ENCODE peak calls at places on chromosomes 3 and 15, in five cellular contexts. S is IMR-90, Z is esophagus muscularis mucosa, J is right atrium auricular region, X is esophagus squamous epithelium. A is an unnamed sample.
A peak's percentile ranks its signal among the peaks of the same experiment; 100 is the strongest.

GRCh38 chr15:79609501-79609900 is 177.4 kb downstream of the MINAR1 start:
- DNase-seq in Z (peak; percentile 79), X (no peak), J (no peak), S (no peak), A (no peak)

GRCh38 chr3:38458796-38459498 is 5.3 kb downstream of the ACVR2B start:
- DNase-seq in X (no peak), J (no peak), Z (no peak), S (peak; percentile 22), A (peak; percentile 62)

GRCh38 chr3:186254676-186255665 is 107.1 kb downstream of the DGKG start:
- DNase-seq in J (no peak), S (no peak), X (no peak), Z (no peak), A (no peak)

GRCh38 chr3:170692720-170693119 is 106.8 kb upstream of the SLC7A14 start:
- DNase-seq in Z (no peak), X (no peak), S (peak; percentile 70), J (no peak), A (no peak)

GRCh38 chr3:42443819-42444436 is 33.5 kb upstream of the LYZL4 start:
- DNase-seq in S (peak; percentile 59), Z (peak; percentile 95), J (peak; percentile 85), X (no peak), A (peak; percentile 73)

GRCh38 chr15:63752075-63752684 is 81.6 kb downstream of the HERC1 start:
- DNase-seq in Z (no peak), X (no peak), S (peak; percentile 65), J (no peak), A (no peak)

GRCh38 chr3:154062513-154062912 is 58.7 kb upstream of the ARHGEF26 start:
- DNase-seq in S (no peak), Z (no peak), J (no peak), X (no peak), A (no peak)

GRCh38 chr3:43855674-43856299 is 165.0 kb downstream of the ABHD5 start:
- DNase-seq in Z (peak; percentile 84), S (peak; percentile 56), J (peak; percentile 65), X (no peak), A (no peak)

GRCh38 chr3:10468611-10469354 is 36.6 kb downstream of the ATP2B2 start:
- DNase-seq in X (no peak), J (no peak), S (no peak), Z (no peak), A (no peak)

GRCh38 chr3:22475665-22476064 is 724.7 kb upstream of the ZNF385D start:
- DNase-seq in Z (no peak), J (no peak), X (no peak), S (no peak), A (no peak)

GRCh38 chr3:101876142-101876541 is 26.8 kb downstream of the NFKBIZ start:
- DNase-seq in J (no peak), S (no peak), Z (no peak), X (no peak), A (no peak)

GRCh38 chr3:149610351-149611105 is 47.3 kb downstream of the WWTR1 start:
- DNase-seq in J (no peak), Z (no peak), S (peak; percentile 50), X (no peak), A (no peak)

GRCh38 chr15:51649659-51650521 is 27.3 kb upstream of the DMXL2 start:
- DNase-seq in J (no peak), X (no peak), S (peak; percentile 79), Z (no peak), A (no peak)

GRCh38 chr3:141938011-141938350 is 61.5 kb downstream of the ATP1B3 start:
- DNase-seq in S (no peak), X (no peak), Z (no peak), J (no peak), A (no peak)

GRCh38 chr3:94082412-94082937 is 19.6 kb downstream of the NSUN3 start:
- DNase-seq in X (no peak), S (no peak), Z (no peak), J (no peak), A (no peak)

GRCh38 chr3:120449701-120450216 is 1.0 kb downstream of the FSTL1 start:
- DNase-seq in X (no peak), J (no peak), Z (no peak), S (peak; percentile 71), A (no peak)

GRCh38 chr3:43024183-43024865 is 45.2 kb downstream of the GASK1A start:
- DNase-seq in J (no peak), X (no peak), S (no peak), Z (no peak), A (no peak)

GRCh38 chr3:58404396-58404795 is 29.2 kb downstream of the PDHB start:
- DNase-seq in S (peak; percentile 79), X (no peak), J (no peak), Z (no peak), A (no peak)

GRCh38 chr3:196287066-196287404 is 491 bp downstream of the PCYT1A start:
- DNase-seq in Z (no peak), S (no peak), J (no peak), X (no peak), A (no peak)

GRCh38 chr3:5078151-5078550 is 43.9 kb upstream of the ARL8B start:
- DNase-seq in Z (no peak), X (no peak), S (peak; percentile 66), J (no peak), A (peak; percentile 47)

GRCh38 chr3:128269796-128270195 is 116.5 kb downstream of the EEFSEC start:
- DNase-seq in X (no peak), Z (no peak), J (no peak), S (no peak), A (no peak)

GRCh38 chr3:73037369-73037699 is 24.1 kb upstream of the EBLN2 start:
- DNase-seq in Z (no peak), J (no peak), S (peak; percentile 41), X (no peak), A (no peak)

GRCh38 chr3:177124882-177125281 is 72.4 kb downstream of the TBL1XR1 start:
- DNase-seq in Z (no peak), X (no peak), S (no peak), J (no peak), A (no peak)

GRCh38 chr3:187064210-187065115 is 74.8 kb downstream of the RPL39L start:
- DNase-seq in X (no peak), J (no peak), S (peak; percentile 17), Z (peak; percentile 45), A (no peak)

GRCh38 chr15:38163651-38164050 is 89.0 kb upstream of the SPRED1 start:
- DNase-seq in Z (no peak), S (no peak), J (no peak), X (no peak), A (no peak)

GRCh38 chr3:142237891-142238290 is 12.5 kb upstream of the GK5 start:
- DNase-seq in Z (no peak), X (no peak), J (no peak), S (no peak), A (no peak)

GRCh38 chr3:49554639-49555265 is 475 bp downstream of the BSN start:
- DNase-seq in Z (no peak), J (no peak), S (peak; percentile 10), X (no peak), A (no peak)

GRCh38 chr3:171508676-171509075 is 48.5 kb upstream of the TNIK start:
- DNase-seq in S (no peak), J (no peak), X (no peak), Z (no peak), A (no peak)

GRCh38 chr3:39148116-39149058 is 5.0 kb downstream of the CSRNP1 start:
- DNase-seq in J (peak; percentile 57), Z (no peak), S (peak; percentile 75), X (no peak), A (peak; percentile 21)

GRCh38 chr3:168431436-168431835 is 335.7 kb upstream of the GOLIM4 start:
- DNase-seq in Z (no peak), J (no peak), X (no peak), S (no peak), A (no peak)

GRCh38 chr3:178255315-178255714 is 280.9 kb upstream of the KCNMB2 start:
- DNase-seq in Z (no peak), S (peak; percentile 34), J (no peak), X (no peak), A (no peak)

GRCh38 chr3:35651456-35651855 is 12.1 kb downstream of the ARPP21 start:
- DNase-seq in Z (no peak), X (no peak), J (no peak), S (no peak), A (no peak)

GRCh38 chr3:64455351-64455750 is 230.1 kb upstream of the PRICKLE2 start:
- DNase-seq in S (no peak), X (no peak), Z (no peak), J (no peak), A (no peak)

GRCh38 chr3:133709139-133709538 is 37.1 kb upstream of the TF start:
- DNase-seq in S (no peak), X (no peak), Z (peak; percentile 78), J (no peak), A (no peak)
- H3K27ac ChIP-seq in S (no peak overlapping the region), X (no peak overlapping the region), Z (no peak overlapping the region), J (no peak overlapping the region), A (no peak overlapping the region)

DNA sequence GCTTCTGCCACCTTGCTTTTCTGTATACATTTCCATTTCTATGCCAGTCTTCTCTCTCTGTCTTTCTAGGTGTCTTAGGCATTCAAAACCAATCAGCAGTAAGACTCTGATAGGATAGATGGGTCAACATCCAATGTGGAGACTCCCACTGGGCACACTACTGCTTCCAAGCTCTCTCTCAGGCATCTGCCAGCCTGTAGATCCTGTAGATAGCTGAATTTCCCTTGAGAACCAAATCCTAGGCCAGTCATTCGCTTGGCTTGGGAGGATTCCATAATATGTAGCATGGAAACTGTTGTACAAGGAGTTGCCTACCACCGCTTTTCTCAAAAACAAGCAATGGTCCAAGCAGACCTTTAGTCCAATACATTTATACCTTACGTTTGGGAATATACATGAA is 262.8 kb upstream of the RARB start:
- DNase-seq in J (no peak), S (no peak), Z (no peak), X (no peak), A (no peak)
- H3K4me1 ChIP-seq in J (no peaks in the 10 kb centered on the region), S (no peaks in the 10 kb centered on the region), Z (no peaks in the 10 kb centered on the region), X (no peaks in the 10 kb centered on the region), A (no peaks in the 10 kb centered on the region)

DNA sequence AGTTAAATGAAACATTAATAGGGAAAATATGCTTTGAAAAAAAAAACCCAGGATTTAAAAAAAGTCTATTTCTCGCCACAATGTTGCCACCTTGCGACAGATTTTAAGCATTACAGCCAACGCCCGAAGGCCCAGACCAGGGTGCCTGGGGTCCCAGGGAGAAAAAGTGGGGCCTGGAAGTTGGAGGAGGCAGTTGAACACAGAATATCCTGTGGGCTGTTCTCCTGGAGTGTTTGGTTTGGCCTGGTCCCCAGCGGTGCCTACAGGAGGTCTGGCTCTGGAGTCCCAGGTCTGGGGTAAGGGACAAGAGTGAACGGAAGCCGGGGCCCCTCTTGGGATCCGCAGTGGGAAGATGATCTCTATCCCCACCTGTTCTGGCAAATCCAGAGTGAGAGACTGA is 3.4 kb downstream of the RNU6-1 start:
- DNase-seq in S (peak; percentile 33), X (no peak), Z (no peak), J (no peak), A (no peak)
- H3K4me3 ChIP-seq in S (no peak overlapping the region), X (peak overlapping the region; percentile 68), Z (peak overlapping the region; percentile 54), J (peak overlapping the region; percentile 48), A (peak overlapping the region; percentile 39)

GRCh38 chr15:40253179-40253790 is 14.4 kb downstream of the PAK6 start:
- DNase-seq in J (no peak), S (no peak), Z (no peak), X (no peak), A (no peak)

GRCh38 chr15:40250771-40251454 is 12.1 kb downstream of the PAK6 start:
- DNase-seq in Z (no peak), J (no peak), S (no peak), X (no peak), A (no peak)

GRCh38 chr15:40251455-40252140 is 12.7 kb downstream of the PAK6 start:
- DNase-seq in S (no peak), J (no peak), Z (no peak), X (no peak), A (no peak)

GRCh38 chr15:40252438-40253178 is 13.7 kb downstream of the PAK6 start:
- DNase-seq in J (no peak), X (no peak), S (no peak), Z (no peak), A (no peak)

GRCh38 chr15:40252141-40252437 is 13.2 kb downstream of the PAK6 start:
- DNase-seq in X (no peak), Z (no peak), S (no peak), J (no peak), A (no peak)
- H3K27ac ChIP-seq in X (peak overlapping the region; percentile 75), Z (no peak overlapping the region), S (no peak overlapping the region), J (peak overlapping the region; percentile 67), A (peak overlapping the region; percentile 40)

A was measured in breast epithelium.